ENCODE peak calls at places on chromosome X, in four cellular contexts. One of them, this sample, is unnamed. For H3K4me1, the result is how much of the 10 kb centered on the place peaks cover.

GRCh38 chrX:24515447-24515846 is 50.4 kb downstream of the PDK3 start:
- DNase-seq in adipocyte: peak
- DNase-seq in mesendoderm: peak
- DNase-seq in H9: no peak
- DNase-seq in this sample: no peak

GRCh38 chrX:84168574-84168973 is 19.4 kb downstream of the RPS6KA6 start:
- DNase-seq in adipocyte: no peak
- DNase-seq in mesendoderm: no peak
- DNase-seq in H9: no peak
- DNase-seq in this sample: no peak

GRCh38 chrX:1526565-1526964 is 10.4 kb downstream of the P2RY8 start:
- DNase-seq in adipocyte: no peak
- DNase-seq in mesendoderm: no peak
- DNase-seq in H9: no peak
- DNase-seq in this sample: no peak

GRCh38 chrX:17738002-17738713 is 865 bp downstream of the SCML1 start:
- DNase-seq in adipocyte: peak
- DNase-seq in mesendoderm: peak
- DNase-seq in H9: peak
- DNase-seq in this sample: no peak

GRCh38 chrX:18309401-18309800 is 45.1 kb downstream of the SCML2 start:
- DNase-seq in adipocyte: no peak
- DNase-seq in mesendoderm: no peak
- DNase-seq in H9: no peak
- DNase-seq in this sample: no peak

GRCh38 chrX:27966955-27967354 is 14.3 kb downstream of the DCAF8L1 start:
- DNase-seq in adipocyte: peak
- DNase-seq in mesendoderm: no peak
- DNase-seq in H9: no peak
- DNase-seq in this sample: no peak

GRCh38 chrX:68894142-68894512 is 65.3 kb downstream of the EFNB1 start:
- DNase-seq in adipocyte: no peak
- DNase-seq in mesendoderm: no peak
- DNase-seq in H9: no peak
- DNase-seq in this sample: no peak

GRCh38 chrX:40174594-40175415 is 77.0 kb upstream of the BCOR start:
- DNase-seq in adipocyte: peak
- DNase-seq in mesendoderm: peak
- DNase-seq in H9: peak
- DNase-seq in this sample: peak

GRCh38 chrX:79604364-79604763 is 237.2 kb upstream of the ITM2A start:
- DNase-seq in adipocyte: no peak
- DNase-seq in mesendoderm: no peak
- DNase-seq in H9: no peak
- DNase-seq in this sample: no peak

GRCh38 chrX:3362956-3363355 is 16.5 kb upstream of the MXRA5 start:
- DNase-seq in adipocyte: no peak
- DNase-seq in mesendoderm: peak
- DNase-seq in H9: no peak
- DNase-seq in this sample: no peak

GRCh38 chrX:74925210-74926088 is at the start of gene NEXMIF:
- DNase-seq in adipocyte: no peak
- DNase-seq in mesendoderm: no peak
- DNase-seq in H9: peak
- DNase-seq in this sample: no peak

GRCh38 chrX:39903937-39904336 is 193.8 kb downstream of the BCOR start:
- DNase-seq in adipocyte: peak
- DNase-seq in mesendoderm: no peak
- DNase-seq in H9: no peak
- DNase-seq in this sample: no peak

GRCh38 chrX:14697453-14697852 is 168.1 kb downstream of the GLRA2 start:
- DNase-seq in adipocyte: peak
- DNase-seq in mesendoderm: peak
- DNase-seq in H9: peak
- DNase-seq in this sample: no peak

GRCh38 chrX:16466640-16467432 is 183.1 kb upstream of the S100G start:
- DNase-seq in adipocyte: peak
- DNase-seq in mesendoderm: peak
- DNase-seq in H9: no peak
- DNase-seq in this sample: no peak

GRCh38 chrX:118420462-118420861 is 74.6 kb downstream of the WDR44 start:
- DNase-seq in adipocyte: peak
- DNase-seq in mesendoderm: no peak
- DNase-seq in H9: no peak
- DNase-seq in this sample: no peak

GRCh38 chrX:8868070-8868795 is 67.0 kb upstream of the FAM9A start:
- DNase-seq in adipocyte: no peak
- DNase-seq in mesendoderm: no peak
- DNase-seq in H9: no peak
- DNase-seq in this sample: no peak

GRCh38 chrX:96372313-96373046 is 312.2 kb upstream of the DIAPH2 start:
- DNase-seq in adipocyte: peak
- DNase-seq in mesendoderm: peak
- DNase-seq in H9: peak
- DNase-seq in this sample: no peak

GRCh38 chrX:25191403-25191802 is 175.6 kb upstream of the ARX start:
- DNase-seq in adipocyte: no peak
- DNase-seq in mesendoderm: peak
- DNase-seq in H9: no peak
- DNase-seq in this sample: no peak

GRCh38 chrX:68999931-69000330 is 165.3 kb downstream of the PJA1 start:
- DNase-seq in adipocyte: no peak
- DNase-seq in mesendoderm: no peak
- DNase-seq in H9: no peak
- DNase-seq in this sample: no peak

GRCh38 chrX:106177106-106177981 is 9.2 kb downstream of the PWWP3B start:
- DNase-seq in adipocyte: no peak
- DNase-seq in mesendoderm: peak
- DNase-seq in H9: peak
- DNase-seq in this sample: no peak

GRCh38 chrX:30906726-30907125 is 17.7 kb upstream of the TAB3 start:
- DNase-seq in adipocyte: no peak
- DNase-seq in mesendoderm: no peak
- DNase-seq in H9: no peak
- DNase-seq in this sample: no peak

GRCh38 chrX:39802354-39802753 is 295.4 kb downstream of the BCOR start:
- DNase-seq in adipocyte: no peak
- DNase-seq in mesendoderm: no peak
- DNase-seq in H9: no peak
- DNase-seq in this sample: no peak

GRCh38 chrX:109952985-109953905 is 49.7 kb upstream of the TMEM164 start:
- DNase-seq in adipocyte: no peak
- DNase-seq in mesendoderm: no peak
- DNase-seq in H9: no peak
- DNase-seq in this sample: no peak

GRCh38 chrX:147803948-147804347 is 107.8 kb upstream of the FMR1 start:
- DNase-seq in adipocyte: peak
- DNase-seq in mesendoderm: peak
- DNase-seq in H9: no peak
- DNase-seq in this sample: no peak

GRCh38 chrX:101206471-101206870 is 13.1 kb upstream of the DRP2 start:
- DNase-seq in adipocyte: peak
- DNase-seq in mesendoderm: peak
- DNase-seq in H9: no peak
- DNase-seq in this sample: no peak

GRCh38 chrX:31435592-31435991 is 363.8 kb upstream of the FTHL17 start:
- DNase-seq in adipocyte: no peak
- DNase-seq in mesendoderm: peak
- DNase-seq in H9: peak
- DNase-seq in this sample: no peak

GRCh38 chrX:150694738-150695410 is 1.7 kb downstream of the MTMR1 start:
- DNase-seq in adipocyte: no peak
- DNase-seq in mesendoderm: no peak
- DNase-seq in H9: no peak
- DNase-seq in this sample: no peak

GRCh38 chrX:150696264-150696789 is 3.1 kb downstream of the MTMR1 start:
- DNase-seq in adipocyte: no peak
- DNase-seq in mesendoderm: no peak
- DNase-seq in H9: no peak
- DNase-seq in this sample: no peak

GRCh38 chrX:150700107-150700506 is 6.9 kb downstream of the MTMR1 start:
- DNase-seq in adipocyte: no peak
- DNase-seq in mesendoderm: no peak
- DNase-seq in H9: no peak
- DNase-seq in this sample: no peak

GRCh38 chrX:150696836-150697235 is 3.6 kb downstream of the MTMR1 start:
- DNase-seq in adipocyte: no peak
- DNase-seq in mesendoderm: no peak
- DNase-seq in H9: no peak
- DNase-seq in this sample: no peak

GRCh38 chrX:150697641-150698040 is 4.4 kb downstream of the MTMR1 start:
- DNase-seq in adipocyte: no peak
- DNase-seq in mesendoderm: no peak
- DNase-seq in H9: no peak
- DNase-seq in this sample: no peak
- H3K4me1 ChIP-seq in adipocyte: under half
- H3K4me1 ChIP-seq in mesendoderm: under half
- H3K4me1 ChIP-seq in H9: under half
- H3K4me1 ChIP-seq in this sample: under half

GRCh38 chrX:71107245-71107644 is 705 bp upstream of the CXorf65 start:
- DNase-seq in adipocyte: no peak
- DNase-seq in mesendoderm: no peak
- DNase-seq in H9: no peak
- DNase-seq in this sample: no peak
- H3K4me1 ChIP-seq in adipocyte: under half
- H3K4me1 ChIP-seq in mesendoderm: under half
- H3K4me1 ChIP-seq in H9: under half
- H3K4me1 ChIP-seq in this sample: under half

GRCh38 chrX:46573331-46573895 is at the start of gene CHST7:
- DNase-seq in adipocyte: peak
- DNase-seq in mesendoderm: peak
- DNase-seq in H9: peak
- DNase-seq in this sample: peak

GRCh38 chrX:46573896-46574336 is 351 bp downstream of the CHST7 start:
- DNase-seq in adipocyte: peak
- DNase-seq in mesendoderm: peak
- DNase-seq in H9: peak
- DNase-seq in this sample: peak

GRCh38 chrX:46574941-46575381 is 1.4 kb downstream of the CHST7 start:
- DNase-seq in adipocyte: peak
- DNase-seq in mesendoderm: no peak
- DNase-seq in H9: peak
- DNase-seq in this sample: no peak

GRCh38 chrX:46575586-46575985 is 2.0 kb downstream of the CHST7 start:
- DNase-seq in adipocyte: no peak
- DNase-seq in mesendoderm: peak
- DNase-seq in H9: no peak
- DNase-seq in this sample: no peak

DNA sequence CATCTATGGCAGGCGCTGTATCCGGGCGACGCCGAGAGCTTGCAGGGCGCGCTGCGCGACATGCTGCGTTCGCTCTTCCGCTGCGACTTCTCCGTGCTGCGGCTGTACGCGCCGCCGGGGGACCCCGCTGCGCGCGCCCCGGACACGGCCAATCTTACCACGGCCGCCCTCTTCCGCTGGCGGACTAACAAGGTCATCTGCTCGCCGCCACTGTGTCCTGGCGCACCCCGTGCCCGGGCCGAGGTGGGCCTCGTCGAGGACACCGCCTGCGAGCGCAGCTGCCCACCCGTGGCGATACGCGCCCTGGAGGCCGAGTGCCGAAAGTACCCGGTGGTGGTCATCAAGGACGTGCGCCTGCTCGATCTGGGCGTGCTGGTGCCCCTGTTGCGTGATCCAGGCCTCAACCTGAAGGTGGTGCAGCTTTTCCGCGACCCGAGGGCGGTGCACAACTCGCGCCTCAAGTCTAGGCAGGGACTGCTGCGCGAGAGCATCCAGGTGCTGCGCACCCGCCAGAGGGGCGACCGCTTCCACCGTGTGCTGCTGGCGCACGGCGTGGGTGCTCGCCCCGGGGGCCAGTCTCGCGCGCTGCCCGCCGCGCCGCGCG is 874 bp downstream of the CHST7 start:
- DNase-seq in adipocyte: peak
- DNase-seq in mesendoderm: peak
- DNase-seq in H9: peak
- DNase-seq in this sample: peak
- H3K4me1 ChIP-seq in adipocyte: under half
- H3K4me1 ChIP-seq in mesendoderm: under half
- H3K4me1 ChIP-seq in H9: under half
- H3K4me1 ChIP-seq in this sample: under half

DNA sequence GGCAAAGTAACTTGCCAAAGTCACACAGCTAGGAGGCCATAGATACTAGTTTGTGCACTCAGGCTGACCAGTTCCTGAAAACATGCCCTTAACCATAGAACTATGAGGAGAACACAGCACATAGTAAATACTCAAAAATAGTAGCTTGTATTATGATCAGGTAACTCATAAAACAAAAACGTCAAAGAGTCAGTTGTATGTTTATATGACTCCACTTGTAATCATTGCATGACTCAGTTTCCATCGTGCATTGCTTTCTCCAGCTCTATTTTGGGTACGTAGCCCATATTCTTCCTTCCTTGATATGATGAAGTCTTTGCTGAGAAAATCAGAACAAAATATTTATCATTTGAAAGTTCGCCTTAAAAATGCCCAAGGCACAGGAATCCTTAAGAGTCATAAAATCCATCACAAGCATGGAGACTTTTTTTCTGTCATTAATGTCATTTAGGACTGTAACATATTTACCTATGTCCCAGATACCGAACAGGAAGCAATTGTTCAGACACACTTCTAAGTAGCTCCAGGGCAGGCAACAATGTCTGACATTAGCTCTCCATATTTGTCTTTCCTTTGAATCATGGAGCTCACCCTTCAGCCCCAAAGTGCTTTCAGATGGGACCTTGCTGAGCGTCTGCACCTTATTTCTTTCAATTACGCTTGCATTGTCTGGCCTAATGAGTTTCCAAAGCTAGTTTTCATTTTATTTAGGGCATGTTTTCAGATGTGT is 11.2 kb upstream of the MID1 start:
- DNase-seq in adipocyte: no peak
- DNase-seq in mesendoderm: no peak
- DNase-seq in H9: no peak
- DNase-seq in this sample: no peak
- H3K4me1 ChIP-seq in adipocyte: under half
- H3K4me1 ChIP-seq in mesendoderm: under half
- H3K4me1 ChIP-seq in H9: under half
- H3K4me1 ChIP-seq in this sample: under half